ENCODE peak calls at places on chromosomes 11 and 22, in nine cellular contexts. L, C, D, V, S, T, X, E and H are unnamed samples.

GRCh38 chr22:47018010-47018910 is 255.8 kb downstream of the TBC1D22A start:
- DNase-seq in L (no peak), D (no peak), C (no peak), V (no peak), E (no peak), T (no peak), X (no peak), S (no peak), H (no peak)

GRCh38 chr22:19361501-19362103 is 69.9 kb downstream of the HIRA start:
- DNase-seq in C (no peak), L (no peak), D (no peak), T (peak), V (no peak), S (no peak), E (no peak), X (no peak), H (peak)

GRCh38 chr11:16087886-16088285 is 268.5 kb downstream of the SOX6 start:
- DNase-seq in X (no peak), E (no peak), V (no peak), S (no peak), D (no peak), T (no peak), C (no peak), L (no peak), H (no peak)

GRCh38 chr22:38025514-38025913 is 31.7 kb upstream of the PICK1 start:
- DNase-seq in T (no peak), C (peak), D (no peak), X (no peak), V (no peak), S (no peak), E (no peak), L (no peak), H (no peak)

GRCh38 chr11:8586805-8587204 is 7.2 kb downstream of the STK33 start:
- DNase-seq in X (no peak), D (no peak), E (no peak), L (no peak), C (no peak), S (no peak), T (no peak), V (no peak), H (no peak)

GRCh38 chr11:116148645-116149044 is 624.1 kb downstream of the BUD13 start:
- DNase-seq in S (no peak), E (no peak), V (no peak), C (no peak), T (no peak), X (no peak), L (no peak), D (no peak), H (no peak)

GRCh38 chr22:45211435-45211834 is 29.3 kb downstream of the KIAA0930 start:
- DNase-seq in T (no peak), S (no peak), C (no peak), L (no peak), E (no peak), V (no peak), X (no peak), D (no peak), H (no peak)

GRCh38 chr11:5922749-5923426 is 19.2 kb upstream of the OR56A3 start:
- DNase-seq in V (peak), E (peak), S (peak), C (no peak), T (peak), L (peak), D (no peak), X (peak), H (no peak)

GRCh38 chr11:44623716-44624491 is 58.4 kb downstream of the CD82 start:
- DNase-seq in D (peak), X (no peak), E (no peak), C (peak), V (no peak), S (no peak), L (no peak), T (no peak), H (no peak)

GRCh38 chr11:76669901-76670474 is 559 bp downstream of the LRRC32 start:
- DNase-seq in X (no peak), T (peak), D (peak), C (peak), E (no peak), S (peak), L (peak), V (peak), H (peak)

GRCh38 chr11:109894242-109894641 is 198.9 kb upstream of the ZC3H12C start:
- DNase-seq in T (no peak), D (no peak), C (no peak), S (no peak), L (no peak), X (peak), E (no peak), V (no peak), H (no peak)

GRCh38 chr11:108824601-108825000 is 159.7 kb downstream of the DDX10 start:
- DNase-seq in E (no peak), V (no peak), S (no peak), T (peak), X (no peak), D (no peak), L (no peak), C (no peak), H (no peak)

GRCh38 chr11:64026575-64027213 is 9.0 kb upstream of the FLRT1 start:
- DNase-seq in E (no peak), V (no peak), D (no peak), X (no peak), T (no peak), C (no peak), L (no peak), S (no peak), H (no peak)